ENCODE peak calls at places on chromosomes 5 and 9, in six cellular contexts. X, U, M, I, R and W are unnamed samples.

GRCh38 chr9:113153599-113153998 is 2.8 kb downstream of the SLC31A2 start:
- ATAC-seq in X (no peak), U (no peak), M (no peak), I (no peak), R (no peak), W (no peak)

GRCh38 chr5:96743065-96743768 is 64.5 kb downstream of the ERAP1 start:
- ATAC-seq in X (peak), U (peak), M (peak), I (no peak), R (no peak), W (peak)

GRCh38 chr9:121484659-121485446 is 14.8 kb downstream of the GGTA1 start:
- ATAC-seq in X (no peak), U (no peak), M (no peak), I (peak), R (no peak), W (peak)

GRCh38 chr9:129103595-129103965 is 7.0 kb downstream of the CRAT start:
- ATAC-seq in X (peak), U (no peak), M (peak), I (peak), R (no peak), W (no peak)

GRCh38 chr9:7756088-7756487 is 43.5 kb downstream of the DMAC1 start:
- ATAC-seq in X (no peak), U (no peak), M (no peak), I (no peak), R (peak), W (no peak)

GRCh38 chr5:137058089-137058488 is 441.0 kb downstream of the SPOCK1 start:
- ATAC-seq in X (no peak), U (no peak), M (no peak), I (no peak), R (no peak), W (no peak)

GRCh38 chr9:97575673-97576048 is 57.5 kb downstream of the TSTD2 start:
- ATAC-seq in X (no peak), U (no peak), M (no peak), I (no peak), R (no peak), W (no peak)

GRCh38 chr5:4199036-4199435 is 603.4 kb downstream of the IRX1 start:
- ATAC-seq in X (no peak), U (no peak), M (no peak), I (no peak), R (no peak), W (no peak)

GRCh38 chr5:83567741-83568530 is 96.4 kb downstream of the VCAN start:
- ATAC-seq in X (no peak), U (no peak), M (no peak), I (no peak), R (peak), W (no peak)

GRCh38 chr5:14687023-14687665 is 22.6 kb downstream of the OTULIN start:
- ATAC-seq in X (no peak), U (no peak), M (no peak), I (peak), R (no peak), W (no peak)

GRCh38 chr9:7405924-7406604 is 393.5 kb downstream of the DMAC1 start:
- ATAC-seq in X (no peak), U (no peak), M (no peak), I (no peak), R (peak), W (no peak)

GRCh38 chr5:124404796-124405195 is 341.6 kb downstream of the ZNF608 start:
- ATAC-seq in X (no peak), U (no peak), M (no peak), I (no peak), R (no peak), W (no peak)

GRCh38 chr5:88203977-88204735 is 64.5 kb downstream of the TMEM161B start:
- ATAC-seq in X (no peak), U (no peak), M (no peak), I (no peak), R (no peak), W (no peak)

GRCh38 chr9:116589392-116590354 is 97.4 kb upstream of the TRIM32 start:
- ATAC-seq in X (peak), U (no peak), M (peak), I (peak), R (peak), W (no peak)

GRCh38 chr9:95666785-95667155 is 150.0 kb upstream of the PTCH1 start:
- ATAC-seq in X (no peak), U (no peak), M (no peak), I (no peak), R (no peak), W (no peak)

DNA sequence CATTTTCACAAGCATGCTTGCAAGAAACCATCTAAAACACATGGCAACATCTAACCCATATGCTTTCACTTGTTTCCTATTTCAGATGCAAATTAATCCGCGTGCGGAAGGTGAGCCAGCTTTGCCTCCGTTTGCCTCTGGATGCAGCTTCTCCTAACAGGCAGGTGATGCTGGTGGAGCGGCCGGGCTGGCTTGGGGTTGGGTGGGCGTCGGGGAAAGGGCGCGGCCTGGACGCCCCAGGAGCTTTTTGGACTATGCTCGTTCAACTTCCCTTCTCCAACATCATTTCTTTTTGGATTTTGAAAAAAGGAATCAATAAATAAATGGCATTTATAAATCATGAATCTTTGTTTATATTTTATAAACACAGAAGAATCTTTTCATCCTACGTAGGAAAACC is 12.6 kb upstream of the SEC16A start:
- ATAC-seq in X (no peak), U (no peak), M (no peak), I (no peak), R (no peak), W (no peak)
- TF ChIP-seq EP300 in X (no peak), U (no peak), M (no peak), I (no peak), R (no peak), W (no peak)

GRCh38 chr5:132778129-132778528 is 1.1 kb upstream of the SEPTIN8 start:
- ATAC-seq in X (no peak), U (no peak), M (no peak), I (no peak), R (no peak), W (no peak)
- H3K4me3 ChIP-seq in X (peak), U (peak), M (peak), I (peak), R (peak), W (peak)

GRCh38 chr5:31680528-31680927 is 41.6 kb downstream of the PDZD2 start:
- ATAC-seq in X (no peak), U (no peak), M (no peak), I (no peak), R (no peak), W (no peak)
- TF ChIP-seq CTCF in X (no peak), U (no peak), M (no peak), I (no peak), R (no peak), W (no peak)

GRCh38 chr5:141691867-141692532 is 10.0 kb upstream of the ARAP3 start:
- ATAC-seq in X (peak), U (peak), M (peak), I (peak), R (peak), W (peak)
- TF ChIP-seq EP300 in X (no peak), U (no peak), M (no peak), I (no peak), R (no peak), W (no peak)

GRCh38 chr5:181100121-181101015 is 30.6 kb downstream of the OR2V1 start:
- ATAC-seq in X (no peak), U (no peak), M (no peak), I (peak), R (no peak), W (no peak)
- H3K4me3 ChIP-seq in X (no peak), U (no peak), M (peak), I (no peak), R (no peak), W (no peak)

GRCh38 chr5:13250450-13251291 is 693.8 kb downstream of the DNAH5 start:
- ATAC-seq in X (no peak), U (no peak), M (no peak), I (no peak), R (peak), W (no peak)
- TF ChIP-seq CTCF in X (peak), U (no peak), M (peak), I (no peak), R (peak), W (no peak)

GRCh38 chr9:115115117-115115880 is 2.7 kb downstream of the TNC start:
- ATAC-seq in X (no peak), U (no peak), M (no peak), I (no peak), R (no peak), W (no peak)

GRCh38 chr9:115115924-115116323 is 2.0 kb downstream of the TNC start:
- ATAC-seq in X (no peak), U (no peak), M (no peak), I (no peak), R (no peak), W (no peak)

GRCh38 chr9:115114084-115114483 is 3.9 kb downstream of the TNC start:
- ATAC-seq in X (no peak), U (no peak), M (no peak), I (no peak), R (no peak), W (no peak)

GRCh38 chr9:115116620-115117284 is 1.2 kb downstream of the TNC start:
- ATAC-seq in X (no peak), U (no peak), M (no peak), I (no peak), R (no peak), W (no peak)

DNA sequence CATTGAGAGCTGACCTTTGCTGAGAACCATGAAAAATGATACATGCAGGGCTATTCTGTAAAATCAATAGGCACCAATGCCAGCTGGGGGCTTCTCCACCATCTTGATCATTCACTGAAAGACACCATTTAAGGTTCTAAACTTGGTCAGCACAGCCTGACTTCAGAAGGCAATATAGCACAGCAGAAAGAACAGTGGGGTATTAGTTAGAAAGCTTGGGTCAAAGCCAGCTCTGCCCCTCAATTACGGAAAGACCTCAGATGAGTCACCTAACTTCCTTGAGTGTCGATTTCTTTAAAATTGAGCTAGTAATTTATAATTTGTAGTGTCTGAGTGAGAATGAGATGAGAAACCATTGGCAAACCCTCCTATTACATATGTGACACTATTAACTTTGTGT is 3.4 kb downstream of the TNC start:
- ATAC-seq in X (no peak), U (no peak), M (no peak), I (no peak), R (no peak), W (no peak)
- TF ChIP-seq EP300 in X (no peak), U (no peak), M (no peak), I (no peak), R (no peak), W (no peak)